ENCODE peak calls at places on chromosomes 11 and 22, in six cellular contexts. One of them, this sample, is unnamed.

GRCh38 chr11:39236916-39237315 is 2222.5 kb downstream of the LRRC4C start:
- DNase-seq in fibroblast of pulmonary artery: no peak
- DNase-seq in pancreas: no peak
- DNase-seq in GM12891: no peak
- DNase-seq in amygdala: no peak
- DNase-seq in astrocyte of the cerebellum: no peak
- DNase-seq in this sample: no peak

GRCh38 chr11:3944198-3944597 is 88.7 kb downstream of the STIM1 start:
- DNase-seq in GM12891: no peak
- DNase-seq in astrocyte of the cerebellum: no peak
- DNase-seq in pancreas: no peak
- DNase-seq in amygdala: peak
- DNase-seq in fibroblast of pulmonary artery: no peak
- DNase-seq in this sample: peak

GRCh38 chr22:26168199-26168915 is 905 bp upstream of the SEZ6L start:
- DNase-seq in amygdala: no peak
- DNase-seq in fibroblast of pulmonary artery: no peak
- DNase-seq in astrocyte of the cerebellum: no peak
- DNase-seq in GM12891: no peak
- DNase-seq in pancreas: no peak
- DNase-seq in this sample: peak

GRCh38 chr11:69801513-69802335 is 17.5 kb downstream of the FGF3 start:
- DNase-seq in astrocyte of the cerebellum: no peak
- DNase-seq in GM12891: no peak
- DNase-seq in fibroblast of pulmonary artery: peak
- DNase-seq in pancreas: no peak
- DNase-seq in amygdala: no peak
- DNase-seq in this sample: peak

GRCh38 chr11:27886765-27887328 is 186.6 kb upstream of the BDNF start:
- DNase-seq in astrocyte of the cerebellum: no peak
- DNase-seq in pancreas: no peak
- DNase-seq in fibroblast of pulmonary artery: no peak
- DNase-seq in GM12891: no peak
- DNase-seq in amygdala: no peak
- DNase-seq in this sample: no peak

GRCh38 chr11:103338621-103339484 is 229.6 kb downstream of the DYNC2H1 start:
- DNase-seq in pancreas: no peak
- DNase-seq in amygdala: no peak
- DNase-seq in GM12891: no peak
- DNase-seq in fibroblast of pulmonary artery: peak
- DNase-seq in astrocyte of the cerebellum: no peak
- DNase-seq in this sample: peak

GRCh38 chr22:40806711-40807110 is 12.4 kb downstream of the SLC25A17 start:
- DNase-seq in amygdala: no peak
- DNase-seq in GM12891: no peak
- DNase-seq in pancreas: no peak
- DNase-seq in fibroblast of pulmonary artery: no peak
- DNase-seq in astrocyte of the cerebellum: no peak
- DNase-seq in this sample: no peak

GRCh38 chr11:114367244-114367957 is 32.9 kb downstream of the C11orf71 start:
- DNase-seq in fibroblast of pulmonary artery: no peak
- DNase-seq in GM12891: no peak
- DNase-seq in amygdala: no peak
- DNase-seq in astrocyte of the cerebellum: no peak
- DNase-seq in pancreas: no peak
- DNase-seq in this sample: no peak

GRCh38 chr11:16936643-16937042 is 77.6 kb downstream of the PLEKHA7 start:
- DNase-seq in fibroblast of pulmonary artery: no peak
- DNase-seq in GM12891: no peak
- DNase-seq in pancreas: peak
- DNase-seq in amygdala: no peak
- DNase-seq in astrocyte of the cerebellum: no peak
- DNase-seq in this sample: no peak

GRCh38 chr11:130544266-130544665 is 95.8 kb downstream of the ADAMTS15 start:
- DNase-seq in astrocyte of the cerebellum: no peak
- DNase-seq in amygdala: no peak
- DNase-seq in pancreas: no peak
- DNase-seq in GM12891: no peak
- DNase-seq in fibroblast of pulmonary artery: no peak
- DNase-seq in this sample: no peak

GRCh38 chr22:31083923-31084810 is 3.0 kb downstream of the SMTN start:
- DNase-seq in pancreas: no peak
- DNase-seq in amygdala: no peak
- DNase-seq in fibroblast of pulmonary artery: no peak
- DNase-seq in GM12891: peak
- DNase-seq in astrocyte of the cerebellum: no peak
- DNase-seq in this sample: no peak

GRCh38 chr22:31757265-31757664 is 3.4 kb downstream of the DEPDC5 start:
- DNase-seq in GM12891: no peak
- DNase-seq in pancreas: no peak
- DNase-seq in astrocyte of the cerebellum: no peak
- DNase-seq in fibroblast of pulmonary artery: no peak
- DNase-seq in amygdala: no peak
- DNase-seq in this sample: no peak

GRCh38 chr11:103546236-103546635 is 437.0 kb downstream of the DYNC2H1 start:
- DNase-seq in GM12891: no peak
- DNase-seq in amygdala: no peak
- DNase-seq in pancreas: no peak
- DNase-seq in fibroblast of pulmonary artery: no peak
- DNase-seq in astrocyte of the cerebellum: no peak
- DNase-seq in this sample: no peak

GRCh38 chr11:102552020-102552419 is 21.5 kb upstream of the MMP7 start:
- DNase-seq in fibroblast of pulmonary artery: no peak
- DNase-seq in pancreas: no peak
- DNase-seq in GM12891: no peak
- DNase-seq in amygdala: no peak
- DNase-seq in astrocyte of the cerebellum: no peak
- DNase-seq in this sample: no peak

GRCh38 chr11:68839953-68840641 is 1.6 kb downstream of the CPT1A start:
- DNase-seq in astrocyte of the cerebellum: no peak
- DNase-seq in fibroblast of pulmonary artery: peak
- DNase-seq in GM12891: no peak
- DNase-seq in pancreas: no peak
- DNase-seq in amygdala: no peak
- DNase-seq in this sample: peak

GRCh38 chr11:71112990-71113389 is 139.4 kb downstream of the SHANK2 start:
- DNase-seq in pancreas: peak
- DNase-seq in fibroblast of pulmonary artery: no peak
- DNase-seq in astrocyte of the cerebellum: no peak
- DNase-seq in GM12891: no peak
- DNase-seq in amygdala: no peak
- DNase-seq in this sample: no peak

GRCh38 chr11:133318221-133318620 is 214.1 kb downstream of the OPCML start:
- DNase-seq in pancreas: no peak
- DNase-seq in GM12891: no peak
- DNase-seq in astrocyte of the cerebellum: no peak
- DNase-seq in amygdala: no peak
- DNase-seq in fibroblast of pulmonary artery: no peak
- DNase-seq in this sample: no peak

GRCh38 chr11:41497974-41498373 is 38.5 kb upstream of the LRRC4C start:
- DNase-seq in GM12891: no peak
- DNase-seq in astrocyte of the cerebellum: peak
- DNase-seq in amygdala: no peak
- DNase-seq in pancreas: no peak
- DNase-seq in fibroblast of pulmonary artery: peak
- DNase-seq in this sample: no peak

GRCh38 chr11:121012091-121012490 is 11.8 kb upstream of the TBCEL start:
- DNase-seq in astrocyte of the cerebellum: no peak
- DNase-seq in fibroblast of pulmonary artery: no peak
- DNase-seq in pancreas: no peak
- DNase-seq in GM12891: no peak
- DNase-seq in amygdala: no peak
- DNase-seq in this sample: no peak

GRCh38 chr11:106088896-106089295 is 11.4 kb downstream of the AASDHPPT start:
- DNase-seq in GM12891: no peak
- DNase-seq in amygdala: no peak
- DNase-seq in fibroblast of pulmonary artery: no peak
- DNase-seq in astrocyte of the cerebellum: no peak
- DNase-seq in pancreas: no peak
- DNase-seq in this sample: no peak

GRCh38 chr11:69644962-69645675 is 4.2 kb downstream of the CCND1 start:
- DNase-seq in GM12891: no peak
- DNase-seq in pancreas: no peak
- DNase-seq in astrocyte of the cerebellum: no peak
- DNase-seq in amygdala: no peak
- DNase-seq in fibroblast of pulmonary artery: no peak
- DNase-seq in this sample: peak

GRCh38 chr11:55658031-55658573 is 3.9 kb upstream of the OR4C6 start:
- DNase-seq in GM12891: no peak
- DNase-seq in amygdala: no peak
- DNase-seq in fibroblast of pulmonary artery: no peak
- DNase-seq in pancreas: no peak
- DNase-seq in astrocyte of the cerebellum: no peak
- DNase-seq in this sample: no peak

GRCh38 chr11:112215621-112216020 is 10.6 kb upstream of the PTS start:
- DNase-seq in fibroblast of pulmonary artery: no peak
- DNase-seq in amygdala: no peak
- DNase-seq in GM12891: no peak
- DNase-seq in astrocyte of the cerebellum: no peak
- DNase-seq in pancreas: no peak
- DNase-seq in this sample: no peak

GRCh38 chr22:25680049-25680448 is 61.9 kb upstream of the MYO18B start:
- DNase-seq in GM12891: no peak
- DNase-seq in amygdala: no peak
- DNase-seq in pancreas: no peak
- DNase-seq in astrocyte of the cerebellum: no peak
- DNase-seq in fibroblast of pulmonary artery: no peak
- DNase-seq in this sample: no peak

GRCh38 chr11:98099371-98099770 is 921.4 kb upstream of the CNTN5 start:
- DNase-seq in GM12891: no peak
- DNase-seq in pancreas: no peak
- DNase-seq in astrocyte of the cerebellum: no peak
- DNase-seq in fibroblast of pulmonary artery: no peak
- DNase-seq in amygdala: no peak
- DNase-seq in this sample: no peak

GRCh38 chr11:44335052-44335894 is 25.3 kb upstream of the ALX4 start:
- DNase-seq in GM12891: no peak
- DNase-seq in pancreas: no peak
- DNase-seq in astrocyte of the cerebellum: no peak
- DNase-seq in amygdala: no peak
- DNase-seq in fibroblast of pulmonary artery: no peak
- DNase-seq in this sample: no peak

GRCh38 chr11:30967579-30967978 is 381.4 kb upstream of the MPPED2 start:
- DNase-seq in fibroblast of pulmonary artery: no peak
- DNase-seq in GM12891: no peak
- DNase-seq in amygdala: no peak
- DNase-seq in astrocyte of the cerebellum: no peak
- DNase-seq in pancreas: no peak
- DNase-seq in this sample: no peak

GRCh38 chr11:62680825-62681240 is 2.0 kb upstream of the UBXN1 start:
- DNase-seq in pancreas: peak
- DNase-seq in amygdala: no peak
- DNase-seq in fibroblast of pulmonary artery: peak
- DNase-seq in astrocyte of the cerebellum: peak
- DNase-seq in GM12891: peak
- DNase-seq in this sample: peak

GRCh38 chr22:27746918-27747317 is 54.6 kb downstream of the MN1 start:
- DNase-seq in amygdala: no peak
- DNase-seq in pancreas: no peak
- DNase-seq in fibroblast of pulmonary artery: no peak
- DNase-seq in astrocyte of the cerebellum: no peak
- DNase-seq in GM12891: no peak
- DNase-seq in this sample: no peak

This sample was measured in SK-N-DZ.